ENCODE peak calls at places on chromosomes 1 and 21, in six cellular contexts. T is cardiac muscle cell, F is HFFc6, W is mucosa of descending colon, B is upper lobe of right lung, L is adrenal gland. P is an unnamed sample.
A peak's percentile ranks its signal among the peaks of the same experiment; 100 is the strongest.

GRCh38 chr21:33071878-33072306 is 2.0 kb downstream of the OLIG1 start:
- DNase-seq in T (peak; percentile 31), F (no peak), W (no peak), B (no peak), L (no peak), P (no peak)

GRCh38 chr21:42199488-42200463 is 19.2 kb upstream of the ABCG1 start:
- DNase-seq in T (peak; percentile 85), F (peak; percentile 14), W (no peak), B (peak; percentile 21), L (no peak), P (no peak)

GRCh38 chr1:110083453-110084225 is 13.2 kb upstream of the ALX3 start:
- DNase-seq in T (no peak), F (no peak), W (no peak), B (no peak), L (no peak), P (no peak)

GRCh38 chr1:183520379-183520778 is 48.1 kb downstream of the SMG7 start:
- DNase-seq in T (no peak), F (no peak), W (no peak), B (no peak), L (no peak), P (no peak)

GRCh38 chr1:234608720-234609527 is 1.1 kb downstream of the IRF2BP2 start:
- DNase-seq in T (peak; percentile 67), F (no peak), W (peak; percentile 70), B (peak; percentile 83), L (peak; percentile 51), P (peak; percentile 95)

GRCh38 chr1:45334308-45335245 is 5.4 kb upstream of the TOE1 start:
- DNase-seq in T (peak; percentile 25), F (no peak), W (peak; percentile 58), B (no peak), L (peak; percentile 54), P (no peak)

GRCh38 chr1:40898434-40898900 is 36.3 kb upstream of the CITED4 start:
- DNase-seq in T (peak; percentile 13), F (no peak), W (no peak), B (peak; percentile 52), L (peak; percentile 29), P (no peak)

GRCh38 chr1:246608616-246609376 is 42.5 kb downstream of the CNST start:
- DNase-seq in T (peak; percentile 95), F (peak; percentile 96), W (peak; percentile 80), B (peak; percentile 93), L (peak; percentile 73), P (no peak)

GRCh38 chr1:87329756-87330200 is 1.1 kb downstream of the LMO4 start:
- DNase-seq in T (peak; percentile 35), F (no peak), W (no peak), B (no peak), L (no peak), P (no peak)

DNA sequence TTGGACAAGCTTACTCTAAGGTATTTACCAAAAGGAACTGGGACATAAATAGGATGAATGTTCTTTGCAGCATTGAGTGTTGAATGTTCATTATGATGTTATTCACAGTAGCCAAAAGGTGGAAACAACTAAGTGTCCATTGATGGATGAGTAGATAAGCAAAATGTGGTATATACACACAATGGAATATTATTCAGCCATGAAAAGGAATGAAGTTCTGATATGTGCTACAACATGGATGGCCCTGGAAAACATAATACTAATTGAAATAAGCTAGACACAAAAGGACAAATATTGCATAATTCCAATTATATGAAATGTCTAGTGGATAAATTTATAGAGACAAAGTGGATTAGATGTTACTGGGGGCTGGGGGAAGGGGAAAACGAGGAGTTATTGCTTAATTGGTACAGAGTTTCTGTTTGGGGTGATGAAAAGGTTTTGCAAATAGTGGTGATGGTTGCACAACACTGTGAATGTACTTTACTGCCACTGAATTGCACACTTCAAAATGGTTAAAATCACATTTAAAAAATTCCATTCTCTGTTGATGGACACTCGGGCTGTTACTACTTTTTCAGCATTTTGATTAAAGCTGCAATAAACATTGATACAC is 2.9 kb downstream of the MTARC1 start:
- DNase-seq in T (peak; percentile 66), F (no peak), W (no peak), B (no peak), L (no peak), P (no peak)
- TF ChIP-seq CTCF in T (no peak), F (no peak), W (no peak), B (no peak), L (no peak), P (no peak)

DNA sequence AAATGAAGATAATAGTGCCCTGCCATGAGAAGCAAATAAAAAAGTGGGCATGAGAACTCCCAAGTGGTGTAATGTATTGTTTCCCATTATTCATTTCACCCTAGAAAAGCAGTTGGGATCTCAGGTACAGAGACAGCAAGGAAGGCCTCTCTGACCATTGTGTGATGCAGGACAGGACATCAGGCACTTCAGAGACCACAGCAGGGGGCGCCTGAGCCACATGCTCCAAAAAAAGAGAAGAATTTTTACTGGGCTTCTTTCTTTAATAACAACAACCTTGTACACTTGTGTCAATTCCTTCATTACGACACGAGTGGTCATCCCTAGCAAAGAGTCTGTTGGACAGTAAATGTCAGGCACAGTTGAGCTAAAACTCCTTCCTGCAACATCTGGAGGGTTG is 533.3 kb downstream of the OMA1 start:
- DNase-seq in T (no peak), F (no peak), W (no peak), B (no peak), L (no peak), P (no peak)
- TF ChIP-seq CTCF in T (no peak), F (no peak), W (no peak), B (no peak), L (no peak), P (no peak)

GRCh38 chr21:44443291-44443890 is 11.9 kb upstream of the LRRC3 start:
- DNase-seq in T (no peak), F (no peak), W (no peak), B (peak; percentile 19), L (no peak), P (peak; percentile 78)

GRCh38 chr21:44442266-44443125 is 12.8 kb upstream of the LRRC3 start:
- DNase-seq in T (no peak), F (no peak), W (no peak), B (peak; percentile 56), L (no peak), P (peak; percentile 53)

GRCh38 chr21:44445413-44445812 is 9.9 kb upstream of the LRRC3 start:
- DNase-seq in T (no peak), F (no peak), W (no peak), B (peak; percentile 31), L (no peak), P (peak; percentile 47)

GRCh38 chr21:44443891-44444285 is 11.4 kb upstream of the LRRC3 start:
- DNase-seq in T (no peak), F (no peak), W (no peak), B (peak; percentile 46), L (no peak), P (peak; percentile 82)

GRCh38 chr21:44444286-44444931 is 10.9 kb upstream of the LRRC3 start:
- DNase-seq in T (no peak), F (no peak), W (no peak), B (peak; percentile 46), L (no peak), P (peak; percentile 42)
- TF ChIP-seq CTCF in T (no peak), F (peak; percentile 26), W (no peak), B (peak; percentile 10), L (no peak), P (peak; percentile 30)

DNA sequence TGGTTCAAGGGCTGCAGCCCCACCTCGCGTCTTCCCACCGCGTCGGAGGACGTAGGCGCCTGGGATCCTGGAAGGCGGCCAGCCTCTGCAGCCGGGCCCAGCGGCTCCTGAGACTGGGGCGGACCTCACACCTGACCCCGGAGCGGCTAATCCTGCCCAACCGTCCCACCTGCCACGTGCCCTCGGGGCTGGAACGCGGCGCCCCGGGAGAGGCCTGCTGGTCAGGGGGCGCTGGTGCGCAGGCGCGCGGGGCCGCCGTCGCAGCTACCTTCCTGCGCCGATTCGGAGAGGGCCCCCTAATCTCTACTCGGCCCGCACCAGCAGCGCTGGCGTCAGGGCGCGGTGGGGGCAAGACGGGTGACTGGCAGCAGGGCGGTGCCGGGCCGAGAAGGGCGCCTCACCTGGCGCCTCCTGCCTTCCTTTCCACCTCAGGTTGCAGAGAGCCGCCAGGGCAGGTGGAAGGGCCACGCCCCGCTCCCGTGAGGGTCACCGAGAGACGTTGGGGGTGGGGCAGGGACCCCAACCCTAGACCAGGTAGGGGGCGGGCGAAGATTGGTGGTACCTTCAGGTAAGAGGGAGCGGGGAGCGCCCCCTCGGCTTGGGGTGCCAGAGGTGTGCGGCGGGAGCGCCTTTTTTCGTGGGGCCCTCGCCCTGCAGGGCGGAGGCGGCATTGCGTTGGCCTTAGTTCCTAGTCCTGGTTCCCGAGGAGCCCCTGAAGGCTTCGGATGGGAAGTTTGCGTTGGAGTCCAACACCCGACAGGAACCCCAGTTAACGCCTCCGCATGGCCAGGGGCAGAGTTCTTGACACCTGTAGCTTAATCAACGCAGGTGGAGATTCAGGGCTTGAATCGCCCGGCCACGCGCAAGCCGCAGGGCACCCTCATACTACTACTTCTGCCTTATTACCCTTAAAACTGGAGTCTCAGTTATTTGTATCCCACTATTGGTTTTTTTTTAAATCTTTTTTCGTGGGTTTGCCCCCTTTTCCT is at the start of gene TDRD5:
- DNase-seq in T (peak; percentile 25), F (no peak), W (peak; percentile 85), B (peak; percentile 73), L (peak; percentile 25), P (peak; percentile 82)
- TF ChIP-seq CTCF in T (no peak), F (no peak), W (no peak), B (no peak), L (no peak), P (no peak)

P was measured in chondrocyte.